ENCODE peak calls at places on chromosomes 6 and 20, in five cellular contexts. One of them, this sample, is unnamed.

GRCh38 chr20:22579711-22580697 is 4.4 kb downstream of the FOXA2 start:
- DNase-seq in esophagus squamous epithelium: no peak
- DNase-seq in GM23248: no peak
- DNase-seq in A673: no peak
- DNase-seq in CD8-positive, alpha-beta memory T cell: no peak
- DNase-seq in this sample: no peak

GRCh38 chr6:158290040-158290439 is 22.2 kb upstream of the TULP4 start:
- DNase-seq in CD8-positive, alpha-beta memory T cell: no peak
- DNase-seq in esophagus squamous epithelium: no peak
- DNase-seq in GM23248: no peak
- DNase-seq in A673: no peak
- DNase-seq in this sample: no peak

GRCh38 chr6:116511424-116512131 is at the start of gene CALHM5:
- DNase-seq in GM23248: peak; percentile 94
- DNase-seq in A673: peak; percentile 84
- DNase-seq in CD8-positive, alpha-beta memory T cell: no peak
- DNase-seq in esophagus squamous epithelium: no peak
- DNase-seq in this sample: peak; percentile 75

GRCh38 chr6:46821348-46821992 is 28.3 kb downstream of the MEP1A start:
- DNase-seq in CD8-positive, alpha-beta memory T cell: no peak
- DNase-seq in GM23248: no peak
- DNase-seq in A673: no peak
- DNase-seq in esophagus squamous epithelium: no peak
- DNase-seq in this sample: no peak

GRCh38 chr6:165649701-165650137 is 13.3 kb downstream of the PDE10A start:
- DNase-seq in CD8-positive, alpha-beta memory T cell: no peak
- DNase-seq in GM23248: no peak
- DNase-seq in esophagus squamous epithelium: no peak
- DNase-seq in A673: no peak
- DNase-seq in this sample: no peak

GRCh38 chr20:14838663-14839650 is 501.5 kb upstream of the FLRT3 start:
- DNase-seq in A673: no peak
- DNase-seq in CD8-positive, alpha-beta memory T cell: no peak
- DNase-seq in esophagus squamous epithelium: no peak
- DNase-seq in GM23248: peak; percentile 3
- DNase-seq in this sample: peak; percentile 63

GRCh38 chr6:86500035-86500434 is 437.3 kb upstream of the HTR1E start:
- DNase-seq in GM23248: no peak
- DNase-seq in CD8-positive, alpha-beta memory T cell: no peak
- DNase-seq in esophagus squamous epithelium: no peak
- DNase-seq in A673: no peak
- DNase-seq in this sample: no peak

GRCh38 chr6:14638932-14639875 is 521.6 kb downstream of the CD83 start:
- DNase-seq in esophagus squamous epithelium: no peak
- DNase-seq in CD8-positive, alpha-beta memory T cell: no peak
- DNase-seq in GM23248: peak; percentile 56
- DNase-seq in A673: peak; percentile 70
- DNase-seq in this sample: peak; percentile 37

GRCh38 chr6:136499370-136499769 is 50.9 kb downstream of the MAP7 start:
- DNase-seq in GM23248: no peak
- DNase-seq in CD8-positive, alpha-beta memory T cell: no peak
- DNase-seq in A673: no peak
- DNase-seq in esophagus squamous epithelium: no peak
- DNase-seq in this sample: no peak

GRCh38 chr6:89037156-89037900 is 43.2 kb upstream of the PNRC1 start:
- DNase-seq in esophagus squamous epithelium: no peak
- DNase-seq in CD8-positive, alpha-beta memory T cell: no peak
- DNase-seq in A673: no peak
- DNase-seq in GM23248: no peak
- DNase-seq in this sample: no peak

GRCh38 chr6:37137201-37137880 is 32.6 kb upstream of the PIM1 start:
- DNase-seq in CD8-positive, alpha-beta memory T cell: peak; percentile 10
- DNase-seq in A673: peak; percentile 89
- DNase-seq in esophagus squamous epithelium: no peak
- DNase-seq in GM23248: peak; percentile 97
- DNase-seq in this sample: peak; percentile 96

GRCh38 chr6:14634072-14634471 is 516.5 kb downstream of the CD83 start:
- DNase-seq in A673: no peak
- DNase-seq in GM23248: no peak
- DNase-seq in CD8-positive, alpha-beta memory T cell: no peak
- DNase-seq in esophagus squamous epithelium: no peak
- DNase-seq in this sample: no peak

GRCh38 chr6:9502991-9503761 is 911.7 kb downstream of the TFAP2A start:
- DNase-seq in esophagus squamous epithelium: no peak
- DNase-seq in GM23248: peak; percentile 77
- DNase-seq in A673: peak; percentile 74
- DNase-seq in CD8-positive, alpha-beta memory T cell: no peak
- DNase-seq in this sample: no peak

GRCh38 chr6:20211037-20211940 is 980 bp downstream of the MBOAT1 start:
- DNase-seq in GM23248: peak; percentile 51
- DNase-seq in CD8-positive, alpha-beta memory T cell: no peak
- DNase-seq in A673: no peak
- DNase-seq in esophagus squamous epithelium: no peak
- DNase-seq in this sample: no peak

GRCh38 chr6:35318200-35318844 is 20.7 kb downstream of the DEF6 start:
- DNase-seq in esophagus squamous epithelium: no peak
- DNase-seq in GM23248: peak; percentile 81
- DNase-seq in A673: peak; percentile 86
- DNase-seq in CD8-positive, alpha-beta memory T cell: no peak
- DNase-seq in this sample: peak; percentile 92

GRCh38 chr20:438581-439469 is 23.5 kb downstream of the TBC1D20 start:
- DNase-seq in GM23248: no peak
- DNase-seq in A673: no peak
- DNase-seq in esophagus squamous epithelium: no peak
- DNase-seq in CD8-positive, alpha-beta memory T cell: peak; percentile 51
- DNase-seq in this sample: peak; percentile 72

GRCh38 chr6:74735304-74735703 is 470.5 kb downstream of the COL12A1 start:
- DNase-seq in A673: no peak
- DNase-seq in CD8-positive, alpha-beta memory T cell: no peak
- DNase-seq in GM23248: peak; percentile 92
- DNase-seq in esophagus squamous epithelium: no peak
- DNase-seq in this sample: no peak

GRCh38 chr20:52493177-52493711 is 301.7 kb upstream of the ZFP64 start:
- DNase-seq in A673: peak; percentile 80
- DNase-seq in CD8-positive, alpha-beta memory T cell: no peak
- DNase-seq in esophagus squamous epithelium: no peak
- DNase-seq in GM23248: peak; percentile 64
- DNase-seq in this sample: no peak

GRCh38 chr6:8831366-8832152 is 396.2 kb upstream of the SLC35B3 start:
- DNase-seq in esophagus squamous epithelium: no peak
- DNase-seq in CD8-positive, alpha-beta memory T cell: no peak
- DNase-seq in A673: no peak
- DNase-seq in GM23248: no peak
- DNase-seq in this sample: no peak

GRCh38 chr6:41073968-41074691 is 1.4 kb downstream of the NFYA start:
- DNase-seq in A673: peak; percentile 37
- DNase-seq in GM23248: peak; percentile 86
- DNase-seq in CD8-positive, alpha-beta memory T cell: no peak
- DNase-seq in esophagus squamous epithelium: no peak
- DNase-seq in this sample: peak; percentile 49

GRCh38 chr6:99349620-99350141 is at the start of gene FAXC:
- DNase-seq in A673: peak; percentile 37
- DNase-seq in esophagus squamous epithelium: no peak
- DNase-seq in CD8-positive, alpha-beta memory T cell: no peak
- DNase-seq in GM23248: peak; percentile 52
- DNase-seq in this sample: peak; percentile 47

GRCh38 chr6:157107915-157108651 is 215.2 kb downstream of the TMEM242 start:
- DNase-seq in esophagus squamous epithelium: no peak
- DNase-seq in CD8-positive, alpha-beta memory T cell: no peak
- DNase-seq in A673: no peak
- DNase-seq in GM23248: peak; percentile 97
- DNase-seq in this sample: no peak

GRCh38 chr6:140441256-140441655 is 1066.8 kb upstream of the CITED2 start:
- DNase-seq in CD8-positive, alpha-beta memory T cell: no peak
- DNase-seq in A673: peak; percentile 93
- DNase-seq in GM23248: peak; percentile 28
- DNase-seq in esophagus squamous epithelium: no peak
- DNase-seq in this sample: peak; percentile 72

GRCh38 chr20:46573788-46574581 is 23.5 kb upstream of the OCSTAMP start:
- DNase-seq in A673: no peak
- DNase-seq in CD8-positive, alpha-beta memory T cell: no peak
- DNase-seq in GM23248: no peak
- DNase-seq in esophagus squamous epithelium: no peak
- DNase-seq in this sample: no peak

GRCh38 chr20:60467078-60467477 is 508.9 kb downstream of the CDH26 start:
- DNase-seq in CD8-positive, alpha-beta memory T cell: no peak
- DNase-seq in esophagus squamous epithelium: no peak
- DNase-seq in GM23248: no peak
- DNase-seq in A673: no peak
- DNase-seq in this sample: no peak

DNA sequence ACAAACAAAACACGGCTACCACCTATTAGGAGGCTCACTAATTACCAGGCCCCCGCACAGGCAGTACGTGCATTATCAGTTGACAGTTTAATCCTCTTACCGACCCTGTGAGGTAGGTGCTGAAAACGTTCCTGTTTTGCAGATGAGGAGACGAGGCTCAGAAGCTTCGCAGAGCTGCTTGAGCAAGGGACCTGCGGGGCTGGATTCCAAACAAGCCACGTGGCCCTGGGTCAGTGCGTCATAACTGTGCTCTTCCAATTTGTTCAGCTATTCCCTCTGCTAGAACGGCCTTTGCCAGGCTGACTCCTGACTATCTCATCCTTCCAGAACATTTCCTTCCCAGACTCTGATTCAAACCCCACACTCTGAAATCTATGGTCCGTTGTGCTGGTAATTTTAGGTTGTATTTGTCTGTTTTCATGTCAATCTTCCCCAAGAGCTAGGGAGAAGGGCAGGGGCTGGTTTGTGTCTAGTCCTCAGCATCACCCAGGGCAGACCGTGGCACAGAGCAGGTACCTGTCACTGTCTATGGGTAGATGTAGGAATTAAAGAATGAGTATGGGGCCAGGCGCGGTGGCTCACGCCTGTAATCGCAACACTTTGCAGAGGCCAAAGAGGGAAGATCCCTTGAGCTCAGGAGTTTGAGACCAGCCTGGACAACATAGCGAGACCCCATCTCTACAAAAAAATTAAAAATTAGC is 28.8 kb upstream of the TLDC2 start:
- DNase-seq in CD8-positive, alpha-beta memory T cell: no peak
- DNase-seq in GM23248: peak; percentile 98
- DNase-seq in A673: no peak
- DNase-seq in esophagus squamous epithelium: no peak
- DNase-seq in this sample: no peak
- H3K4me1 ChIP-seq in CD8-positive, alpha-beta memory T cell: peaks cover 10% of the 10 kb centered on the region
- H3K4me1 ChIP-seq in GM23248: peaks cover 45% of the 10 kb centered on the region
- H3K4me1 ChIP-seq in A673: peaks cover 33% of the 10 kb centered on the region
- H3K4me1 ChIP-seq in esophagus squamous epithelium: peaks cover 34% of the 10 kb centered on the region
- H3K4me1 ChIP-seq in this sample: peaks cover 14% of the 10 kb centered on the region

GRCh38 chr20:44970243-44970757 is 4.0 kb downstream of the STK4 start:
- DNase-seq in GM23248: no peak
- DNase-seq in CD8-positive, alpha-beta memory T cell: no peak
- DNase-seq in esophagus squamous epithelium: no peak
- DNase-seq in A673: no peak
- DNase-seq in this sample: no peak
- H3K4me1 ChIP-seq in GM23248: peaks cover 26% of the 10 kb centered on the region
- H3K4me1 ChIP-seq in CD8-positive, alpha-beta memory T cell: peaks cover 40% of the 10 kb centered on the region
- H3K4me1 ChIP-seq in esophagus squamous epithelium: peaks cover 9% of the 10 kb centered on the region
- H3K4me1 ChIP-seq in A673: peaks cover 35% of the 10 kb centered on the region
- H3K4me1 ChIP-seq in this sample: peaks cover 6% of the 10 kb centered on the region

GRCh38 chr20:48786916-48787676 is 40.7 kb downstream of the PREX1 start:
- DNase-seq in esophagus squamous epithelium: no peak
- DNase-seq in CD8-positive, alpha-beta memory T cell: no peak
- DNase-seq in GM23248: no peak
- DNase-seq in A673: no peak
- DNase-seq in this sample: no peak
- H3K4me1 ChIP-seq in esophagus squamous epithelium: peaks cover 4% of the 10 kb centered on the region
- H3K4me1 ChIP-seq in CD8-positive, alpha-beta memory T cell: peaks cover 76% of the 10 kb centered on the region
- H3K4me1 ChIP-seq in GM23248: peaks cover 23% of the 10 kb centered on the region
- H3K4me1 ChIP-seq in A673: peaks cover 76% of the 10 kb centered on the region
- H3K4me1 ChIP-seq in this sample: peaks cover 40% of the 10 kb centered on the region

GRCh38 chr6:133956413-133957049 is 3.5 kb downstream of the TBPL1 start:
- DNase-seq in CD8-positive, alpha-beta memory T cell: no peak
- DNase-seq in esophagus squamous epithelium: no peak
- DNase-seq in A673: no peak
- DNase-seq in GM23248: no peak
- DNase-seq in this sample: no peak

GRCh38 chr6:133955582-133956412 is 2.8 kb downstream of the TBPL1 start:
- DNase-seq in GM23248: no peak
- DNase-seq in A673: no peak
- DNase-seq in CD8-positive, alpha-beta memory T cell: no peak
- DNase-seq in esophagus squamous epithelium: no peak
- DNase-seq in this sample: no peak

GRCh38 chr6:133958782-133959181 is 5.8 kb downstream of the TBPL1 start:
- DNase-seq in GM23248: no peak
- DNase-seq in CD8-positive, alpha-beta memory T cell: no peak
- DNase-seq in A673: no peak
- DNase-seq in esophagus squamous epithelium: no peak
- DNase-seq in this sample: no peak

GRCh38 chr6:133959667-133960368 is 6.8 kb downstream of the TBPL1 start:
- DNase-seq in esophagus squamous epithelium: no peak
- DNase-seq in A673: no peak
- DNase-seq in CD8-positive, alpha-beta memory T cell: no peak
- DNase-seq in GM23248: no peak
- DNase-seq in this sample: no peak

DNA sequence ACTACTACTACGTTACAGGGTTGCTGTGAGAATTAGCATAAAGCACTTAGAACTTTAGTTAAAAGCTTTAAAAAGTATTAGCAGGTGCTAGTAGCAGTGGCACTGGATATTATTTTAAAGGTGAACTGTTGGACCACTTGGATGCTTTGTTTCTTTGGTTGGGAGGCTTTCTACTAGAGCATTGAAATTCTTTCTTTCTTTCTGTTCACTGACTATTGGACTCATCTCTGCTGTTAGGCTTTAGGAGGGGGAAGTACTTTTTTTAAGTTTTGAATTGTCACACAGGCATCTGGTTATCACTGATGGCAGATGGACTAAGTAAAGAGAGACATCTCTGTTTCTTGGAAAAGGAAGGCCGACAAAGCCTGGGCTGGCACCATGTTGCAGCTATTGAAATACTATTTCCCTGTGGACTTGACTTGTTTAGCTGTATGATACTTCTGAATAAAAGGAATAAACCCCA is 4.8 kb downstream of the TBPL1 start:
- DNase-seq in A673: no peak
- DNase-seq in esophagus squamous epithelium: no peak
- DNase-seq in GM23248: no peak
- DNase-seq in CD8-positive, alpha-beta memory T cell: no peak
- DNase-seq in this sample: no peak
- H3K4me1 ChIP-seq in A673: peaks cover 25% of the 10 kb centered on the region
- H3K4me1 ChIP-seq in esophagus squamous epithelium: peaks cover 4% of the 10 kb centered on the region
- H3K4me1 ChIP-seq in GM23248: peaks cover 17% of the 10 kb centered on the region
- H3K4me1 ChIP-seq in CD8-positive, alpha-beta memory T cell: peaks cover 48% of the 10 kb centered on the region
- H3K4me1 ChIP-seq in this sample: no peaks in the 10 kb centered on the region

GRCh38 chr6:34189806-34190503 is 44.1 kb upstream of the GRM4 start:
- DNase-seq in A673: no peak
- DNase-seq in CD8-positive, alpha-beta memory T cell: no peak
- DNase-seq in esophagus squamous epithelium: no peak
- DNase-seq in GM23248: no peak
- DNase-seq in this sample: no peak
- H3K4me1 ChIP-seq in A673: no peaks in the 10 kb centered on the region
- H3K4me1 ChIP-seq in CD8-positive, alpha-beta memory T cell: peaks cover 9% of the 10 kb centered on the region
- H3K4me1 ChIP-seq in esophagus squamous epithelium: no peaks in the 10 kb centered on the region
- H3K4me1 ChIP-seq in GM23248: no peaks in the 10 kb centered on the region
- H3K4me1 ChIP-seq in this sample: no peaks in the 10 kb centered on the region

DNA sequence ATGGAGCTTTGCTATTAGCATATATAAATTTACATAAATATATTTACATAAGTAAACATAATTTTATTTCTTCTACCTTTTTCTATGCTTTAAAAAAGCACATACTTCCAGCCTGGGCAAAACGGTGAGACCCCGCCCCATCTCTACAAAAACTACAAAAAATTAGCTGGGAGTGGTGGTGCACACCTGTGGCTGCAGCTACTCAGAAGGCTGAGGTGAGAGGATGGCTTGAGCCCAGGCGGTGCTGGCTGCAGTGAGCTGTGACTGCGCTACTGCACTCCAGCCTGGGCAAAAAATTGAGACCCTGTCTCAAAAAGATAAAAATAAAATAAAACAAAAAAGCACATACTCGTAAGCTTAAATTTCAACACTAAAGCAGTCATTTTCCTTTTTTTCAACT is 30.3 kb downstream of the ELOVL5 start:
- DNase-seq in GM23248: no peak
- DNase-seq in esophagus squamous epithelium: no peak
- DNase-seq in A673: no peak
- DNase-seq in CD8-positive, alpha-beta memory T cell: no peak
- DNase-seq in this sample: no peak
- H3K4me1 ChIP-seq in GM23248: peaks cover 39% of the 10 kb centered on the region
- H3K4me1 ChIP-seq in esophagus squamous epithelium: peaks cover 12% of the 10 kb centered on the region
- H3K4me1 ChIP-seq in A673: peaks cover 14% of the 10 kb centered on the region
- H3K4me1 ChIP-seq in CD8-positive, alpha-beta memory T cell: peaks cover 51% of the 10 kb centered on the region
- H3K4me1 ChIP-seq in this sample: peaks cover 5% of the 10 kb centered on the region